ENCODE peak calls at places on chromosome 1, in four cellular contexts. E is NT2/D1, M is cardiac muscle cell, S is aorta. G is an unnamed sample.
A peak's percentile ranks its signal among the peaks of the same experiment; 100 is the strongest.

GRCh38 chr1:80846966-80847365 is 953.8 kb upstream of the ADGRL2 start:
- DNase-seq in S (no peak), E (no peak), M (no peak), G (no peak)

GRCh38 chr1:111618953-111619634 is 495 bp upstream of the RAP1A start:
- DNase-seq in M (no peak), S (no peak), E (peak; percentile 2), G (no peak)

GRCh38 chr1:177864530-177865305 is 105.1 kb downstream of the SEC16B start:
- DNase-seq in S (no peak), M (no peak), E (no peak), G (no peak)

GRCh38 chr1:18575620-18576019 is 55.0 kb upstream of the PAX7 start:
- DNase-seq in S (peak; percentile 67), E (peak; percentile 83), M (peak; percentile 35), G (no peak)

GRCh38 chr1:204493145-204493881 is 1.3 kb downstream of the PIK3C2B start:
- DNase-seq in E (no peak), S (peak; percentile 87), M (peak; percentile 69), G (no peak)

GRCh38 chr1:18907021-18907913 is 4.9 kb upstream of the ALDH4A1 start:
- DNase-seq in M (peak; percentile 61), S (peak; percentile 84), E (peak; percentile 23), G (no peak)

GRCh38 chr1:22579541-22580155 is 16.4 kb downstream of the EPHA8 start:
- DNase-seq in S (no peak), M (peak; percentile 77), E (no peak), G (no peak)

GRCh38 chr1:4801192-4801924 is 146.9 kb downstream of the AJAP1 start:
- DNase-seq in E (no peak), S (no peak), M (no peak), G (no peak)

GRCh38 chr1:94579876-94580294 is 38.3 kb upstream of the F3 start:
- DNase-seq in E (peak; percentile 77), M (no peak), S (no peak), G (peak; percentile 81)

GRCh38 chr1:227949954-227950734 is 2.4 kb upstream of the WNT9A start:
- DNase-seq in E (no peak), S (peak; percentile 61), M (no peak), G (no peak)

GRCh38 chr1:148318123-148318899 is 164.8 kb downstream of the PPIAL4G start:
- DNase-seq in M (no peak), S (no peak), E (no peak), G (no peak)

GRCh38 chr1:11648732-11649158 is 5.5 kb downstream of the FBXO2 start:
- DNase-seq in M (no peak), E (no peak), S (no peak), G (no peak)

GRCh38 chr1:78254517-78254916 is 208.8 kb downstream of the GIPC2 start:
- DNase-seq in S (no peak), E (no peak), M (no peak), G (peak; percentile 79)

GRCh38 chr1:36172017-36172747 is 16.2 kb downstream of the MAP7D1 start:
- DNase-seq in E (no peak), S (no peak), M (no peak), G (no peak)

GRCh38 chr1:72846476-72846875 is 564.1 kb upstream of the NEGR1 start:
- DNase-seq in S (no peak), E (no peak), M (no peak), G (no peak)

GRCh38 chr1:36981771-36982622 is 52.3 kb downstream of the GRIK3 start:
- DNase-seq in M (no peak), S (no peak), E (no peak), G (no peak)

GRCh38 chr1:196462101-196462500 is 146.1 kb downstream of the KCNT2 start:
- DNase-seq in E (no peak), S (no peak), M (no peak), G (no peak)

GRCh38 chr1:207308451-207309190 is 12.9 kb upstream of the CD55 start:
- DNase-seq in M (no peak), E (no peak), S (no peak), G (no peak)

GRCh38 chr1:229436178-229436577 is 2.3 kb upstream of the ACTA1 start:
- DNase-seq in S (no peak), M (no peak), E (no peak), G (no peak)

GRCh38 chr1:62887799-62888507 is 104.0 kb downstream of the ATG4C start:
- DNase-seq in M (no peak), S (no peak), E (no peak), G (no peak)

GRCh38 chr1:62882705-62883104 is 98.8 kb downstream of the ATG4C start:
- DNase-seq in M (no peak), E (no peak), S (no peak), G (no peak)

GRCh38 chr1:62879962-62880361 is 96.0 kb downstream of the ATG4C start:
- DNase-seq in S (no peak), E (no peak), M (no peak), G (no peak)

GRCh38 chr1:62882161-62882560 is 98.2 kb downstream of the ATG4C start:
- DNase-seq in S (no peak), E (no peak), M (peak; percentile 69), G (no peak)

GRCh38 chr1:62884156-62884740 is 100.3 kb downstream of the ATG4C start:
- DNase-seq in S (no peak), E (no peak), M (no peak), G (no peak)
- H3K4me3 ChIP-seq in S (no peak overlapping the region), E (no peak overlapping the region), M (no peak overlapping the region), G (no peak overlapping the region)

GRCh38 chr1:39491146-39491921 is at the start of gene BMP8A:
- DNase-seq in S (peak; percentile 84), M (peak; percentile 81), E (peak; percentile 55), G (no peak)

GRCh38 chr1:39489567-39490239 is 1.7 kb upstream of the BMP8A start:
- DNase-seq in M (no peak), E (no peak), S (peak; percentile 33), G (no peak)

GRCh38 chr1:39488801-39489566 is 2.5 kb upstream of the BMP8A start:
- DNase-seq in E (no peak), M (no peak), S (peak; percentile 33), G (no peak)

GRCh38 chr1:39488012-39488545 is 3.4 kb upstream of the BMP8A start:
- DNase-seq in M (no peak), S (peak; percentile 16), E (no peak), G (no peak)

DNA sequence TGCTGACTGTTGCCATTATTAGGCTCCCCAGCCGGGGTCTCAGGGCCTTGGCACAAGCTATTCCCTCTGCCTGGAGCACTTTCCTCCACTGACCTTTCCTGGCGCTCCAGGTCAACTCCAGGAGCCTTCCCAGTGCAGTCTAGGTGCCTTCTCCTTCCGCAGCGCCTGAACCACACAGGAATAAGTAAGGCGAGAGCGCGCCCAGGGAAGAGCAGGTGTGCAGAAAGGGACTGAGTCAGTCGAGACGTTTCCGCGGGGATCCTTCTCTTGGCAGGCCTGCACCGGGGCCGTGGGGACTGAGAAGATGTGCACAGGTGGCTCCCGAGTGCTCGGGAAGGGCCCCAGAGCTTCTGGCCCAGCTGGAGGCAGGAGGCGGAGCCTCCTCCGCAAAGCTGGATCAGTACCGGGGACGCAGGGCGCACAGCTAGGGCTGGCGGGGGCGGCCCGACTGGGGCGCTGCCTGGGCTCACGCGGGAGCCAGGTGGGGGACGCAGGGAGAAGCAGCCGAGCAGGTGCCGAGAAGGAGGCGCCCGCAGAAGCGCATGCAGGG is 765 bp upstream of the BMP8A start:
- DNase-seq in E (no peak), M (no peak), S (peak; percentile 74), G (no peak)
- H3K4me3 ChIP-seq in E (peak overlapping the region; percentile 53), M (peak overlapping the region; percentile 35), S (no peak overlapping the region), G (peak overlapping the region; percentile 22)

DNA sequence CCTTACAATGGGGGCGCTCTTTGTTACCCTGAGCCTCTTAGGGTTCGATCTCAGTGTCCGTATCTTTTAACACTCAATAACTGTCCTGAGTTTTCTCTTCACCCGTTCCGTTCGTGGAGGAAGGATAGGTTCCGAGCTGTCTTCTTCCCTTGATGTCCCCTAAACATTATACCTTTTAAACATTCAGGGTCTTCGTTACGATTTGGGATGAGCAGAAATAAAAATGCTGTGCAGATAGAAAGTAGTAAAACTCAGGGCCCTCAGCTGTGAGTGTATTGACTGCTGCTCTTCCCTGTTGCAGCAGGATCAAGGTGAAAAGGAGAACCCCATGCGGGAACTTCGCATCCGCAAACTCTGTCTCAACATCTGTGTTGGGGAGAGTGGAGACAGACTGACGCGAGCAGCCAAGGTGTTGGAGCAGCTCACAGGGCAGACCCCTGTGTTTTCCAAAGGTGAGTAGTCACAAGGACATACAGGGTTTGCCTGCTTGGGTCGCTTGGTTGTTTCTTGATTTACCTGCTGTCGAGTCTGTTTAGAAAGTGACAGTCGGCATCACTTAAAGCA is 784 bp downstream of the RPL11 start:
- DNase-seq in S (no peak), M (no peak), E (no peak), G (no peak)
- H3K4me3 ChIP-seq in S (peak overlapping the region; percentile 96), M (peak overlapping the region; percentile 91), E (peak overlapping the region; percentile 75), G (peak overlapping the region; percentile 97)

DNA sequence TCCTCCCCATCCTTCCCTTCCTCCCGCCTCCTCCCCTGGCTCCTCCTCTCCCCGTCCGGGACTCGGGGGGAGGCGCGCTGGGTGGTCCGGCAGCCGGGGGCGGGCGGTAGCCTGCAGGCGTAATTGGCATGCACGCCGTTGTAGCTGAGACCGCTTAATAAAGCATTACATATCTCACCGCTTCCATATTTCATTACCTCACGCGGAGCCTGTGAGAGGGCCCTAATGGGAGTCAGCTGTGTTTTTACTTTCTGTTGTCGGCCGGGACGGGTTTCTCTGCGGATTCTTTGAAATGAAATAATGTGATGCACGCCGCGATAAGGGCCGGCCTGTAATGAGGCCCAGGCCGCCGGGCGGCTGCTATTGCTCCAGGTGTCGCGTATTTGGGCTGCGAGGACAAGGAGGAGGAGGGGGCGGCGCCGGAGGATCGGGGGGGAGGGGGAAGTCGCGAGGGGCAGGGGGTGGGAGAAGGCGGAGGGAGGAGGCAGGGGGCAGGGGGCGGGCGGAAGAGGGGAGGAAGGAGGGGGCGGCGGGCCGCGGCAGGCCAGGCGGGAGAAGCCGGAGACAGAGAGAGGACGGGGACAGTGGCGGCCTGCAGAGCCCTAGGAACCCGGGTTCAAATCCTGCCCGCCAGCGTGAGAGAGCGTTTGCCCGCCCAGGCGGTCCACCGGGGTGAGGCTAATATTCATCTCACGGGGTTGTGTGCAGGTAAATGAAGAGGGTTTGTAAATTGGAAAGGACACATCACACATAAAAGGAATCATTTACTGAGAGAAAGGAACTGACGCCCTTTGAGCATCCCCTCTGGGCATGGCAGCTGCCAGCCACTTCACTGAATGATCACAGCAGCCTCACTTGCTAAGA is 95.6 kb downstream of the FOXD2 start:
- DNase-seq in S (peak; percentile 88), E (peak; percentile 79), M (peak; percentile 50), G (no peak)
- H3K4me3 ChIP-seq in S (peak overlapping the region; percentile 10), E (peak overlapping the region; percentile 43), M (peak overlapping the region; percentile 7), G (peak overlapping the region; percentile 40)